ENCODE peak calls at places on chromosomes 12 and 14, in five cellular contexts. L is psoas muscle, T is keratinocyte, J is tibial artery, P is AG04450. X is an unnamed sample.

GRCh38 chr12:46908236-46908935 is 82.6 kb upstream of the SLC38A4 start:
- DNase-seq in L (no peak), T (peak; percentile 86), J (no peak), P (no peak), X (no peak)

GRCh38 chr14:50560929-50561280 is 960 bp downstream of the ATL1 start:
- DNase-seq in L (peak; percentile 85), T (no peak), J (peak; percentile 90), P (peak; percentile 36), X (peak; percentile 26)

GRCh38 chr12:93819048-93819491 is 141.9 kb downstream of the CRADD start:
- DNase-seq in L (peak; percentile 64), T (no peak), J (peak; percentile 72), P (peak; percentile 46), X (no peak)

GRCh38 chr12:43148711-43149110 is 403.3 kb downstream of the ADAMTS20 start:
- DNase-seq in L (no peak), T (peak; percentile 73), J (no peak), P (no peak), X (no peak)

GRCh38 chr12:3276226-3276625 is 199.0 kb downstream of the TSPAN9 start:
- DNase-seq in L (no peak), T (no peak), J (no peak), P (no peak), X (no peak)

GRCh38 chr12:18217981-18218380 is 43.3 kb upstream of the PIK3C2G start:
- DNase-seq in L (no peak), T (no peak), J (no peak), P (no peak), X (no peak)

GRCh38 chr12:42862055-42862454 is 272.5 kb upstream of the PRICKLE1 start:
- DNase-seq in L (no peak), T (no peak), J (no peak), P (no peak), X (no peak)

GRCh38 chr14:104421401-104421821 is 158.2 kb upstream of the C14orf180 start:
- DNase-seq in L (no peak), T (no peak), J (no peak), P (no peak), X (no peak)

GRCh38 chr14:100375963-100376735 is 53.0 kb downstream of the SLC25A47 start:
- DNase-seq in L (peak; percentile 96), T (peak; percentile 72), J (peak; percentile 93), P (peak; percentile 93), X (peak; percentile 92)

GRCh38 chr14:100375273-100375962 is 52.3 kb downstream of the SLC25A47 start:
- DNase-seq in L (peak; percentile 79), T (no peak), J (peak; percentile 78), P (peak; percentile 96), X (no peak)

GRCh38 chr14:100374270-100374669 is 51.1 kb downstream of the SLC25A47 start:
- DNase-seq in L (no peak), T (no peak), J (no peak), P (no peak), X (no peak)

GRCh38 chr14:100374891-100375272 is 51.7 kb downstream of the SLC25A47 start:
- DNase-seq in L (no peak), T (no peak), J (no peak), P (no peak), X (no peak)

DNA sequence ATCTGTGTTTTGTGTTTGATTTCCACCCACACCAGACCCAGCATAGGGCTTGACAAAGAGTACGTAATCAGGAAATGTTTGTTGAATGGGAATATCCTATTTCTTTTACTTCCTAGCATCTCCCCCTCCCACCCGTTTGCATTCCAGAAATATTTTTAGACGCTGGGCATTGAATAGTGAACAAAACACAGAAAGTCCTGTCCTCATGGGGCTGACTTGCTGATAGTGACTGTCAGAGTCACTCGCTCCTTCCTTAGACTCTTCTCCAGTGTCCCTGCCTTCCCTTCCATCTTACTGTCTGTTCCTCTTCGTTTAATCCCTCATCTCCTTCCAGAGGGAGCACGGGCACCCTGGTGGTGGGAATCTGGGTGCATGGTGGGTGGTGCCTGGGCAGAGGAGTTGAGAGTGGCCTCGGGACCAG is 53.6 kb downstream of the SLC25A47 start:
- DNase-seq in L (no peak), T (no peak), J (no peak), P (no peak), X (no peak)
- TF ChIP-seq CTCF in L (no peak), T (peak; percentile 15), J (no peak), P (peak; percentile 52), X (no peak)

GRCh38 chr12:69388371-69388770 is 28.8 kb downstream of the YEATS4 start:
- DNase-seq in L (no peak), T (no peak), J (no peak), P (peak; percentile 50), X (no peak)
- TF ChIP-seq CTCF in L (peak; percentile 53), T (no peak), J (peak; percentile 82), P (peak; percentile 73), X (peak; percentile 73)

GRCh38 chr14:75578099-75578785 is at the start of gene FLVCR2:
- DNase-seq in L (peak; percentile 88), T (no peak), J (peak; percentile 83), P (no peak), X (peak; percentile 65)

GRCh38 chr14:75578786-75579781 is 664 bp downstream of the FLVCR2 start:
- DNase-seq in L (peak; percentile 18), T (no peak), J (peak; percentile 56), P (no peak), X (no peak)

GRCh38 chr14:75577090-75577489 is 1.3 kb upstream of the FLVCR2 start:
- DNase-seq in L (no peak), T (no peak), J (no peak), P (no peak), X (no peak)

GRCh38 chr14:75579882-75580281 is 1.5 kb downstream of the FLVCR2 start:
- DNase-seq in L (no peak), T (no peak), J (no peak), P (no peak), X (no peak)

GRCh38 chr14:75577724-75578098 is 709 bp upstream of the FLVCR2 start:
- DNase-seq in L (peak; percentile 88), T (peak; percentile 44), J (peak; percentile 90), P (peak; percentile 55), X (peak; percentile 26)
- TF ChIP-seq CTCF in L (peak; percentile 82), T (peak; percentile 86), J (peak; percentile 77), P (peak; percentile 88), X (no peak)

GRCh38 chr12:16165506-16165905 is 112.0 kb downstream of the SLC15A5 start:
- DNase-seq in L (peak; percentile 40), T (no peak), J (peak; percentile 67), P (peak; percentile 2), X (no peak)
- TF ChIP-seq CTCF in L (peak; percentile 10), T (peak; percentile 58), J (peak; percentile 19), P (peak; percentile 61), X (no peak)

GRCh38 chr12:8780389-8780788 is 42.0 kb upstream of the A2ML1 start:
- DNase-seq in L (no peak), T (peak; percentile 21), J (no peak), P (peak; percentile 1), X (no peak)
- TF ChIP-seq CTCF in L (no peak), T (no peak), J (peak; percentile 33), P (peak; percentile 43), X (peak; percentile 44)

GRCh38 chr12:100899301-100899700 is 104.7 kb downstream of the ANO4 start:
- DNase-seq in L (no peak), T (no peak), J (no peak), P (no peak), X (no peak)
- TF ChIP-seq CTCF in L (no peak), T (no peak), J (no peak), P (no peak), X (no peak)

GRCh38 chr14:68716698-68717097 is 76.2 kb downstream of the ZFP36L1 start:
- DNase-seq in L (no peak), T (no peak), J (no peak), P (no peak), X (no peak)
- TF ChIP-seq CTCF in L (no peak), T (no peak), J (no peak), P (no peak), X (no peak)

X was measured in mesothelial cell of epicardium.